ENCODE peak calls at places on chromosomes 1 and 21, in seven cellular contexts. K is Panc1; S is keratinocyte; L is left ventricle myocardium inferior; I is IMR-90; R is CD8-positive, alpha-beta memory T cell; A is cardiac muscle cell. E is an unnamed sample.

GRCh38 chr1:212030936-212031528 is 4.3 kb downstream of the INTS7 start:
- DNase-seq in K (no peak), S (peak; percentile 67), L (no peak), I (peak; percentile 91), R (no peak), A (peak; percentile 83), E (no peak)

GRCh38 chr1:5718716-5719632 is 273.3 kb downstream of the NPHP4 start:
- DNase-seq in K (no peak), S (no peak), L (no peak), I (no peak), R (peak; percentile 17), A (no peak), E (peak; percentile 26)

GRCh38 chr1:55089683-55090082 is 50.3 kb downstream of the PCSK9 start:
- DNase-seq in K (no peak), S (no peak), L (no peak), I (peak; percentile 35), R (no peak), A (no peak), E (no peak)

GRCh38 chr21:46062471-46063211 is 35.3 kb upstream of the COL6A2 start:
- DNase-seq in K (no peak), S (no peak), L (no peak), I (no peak), R (no peak), A (no peak), E (no peak)

GRCh38 chr1:225447001-225447615 is 19.3 kb upstream of the LBR start:
- DNase-seq in K (no peak), S (no peak), L (no peak), I (no peak), R (no peak), A (no peak), E (no peak)

GRCh38 chr1:112625696-112626095 is 6.1 kb downstream of the CAPZA1 start:
- DNase-seq in K (no peak), S (no peak), L (no peak), I (no peak), R (no peak), A (peak; percentile 79), E (no peak)

GRCh38 chr1:64487061-64487460 is 17.1 kb downstream of the CACHD1 start:
- DNase-seq in K (no peak), S (no peak), L (no peak), I (no peak), R (no peak), A (no peak), E (no peak)

GRCh38 chr1:63362073-63362472 is 5.4 kb upstream of the ALG6 start:
- DNase-seq in K (no peak), S (no peak), L (no peak), I (no peak), R (no peak), A (no peak), E (no peak)

DNA sequence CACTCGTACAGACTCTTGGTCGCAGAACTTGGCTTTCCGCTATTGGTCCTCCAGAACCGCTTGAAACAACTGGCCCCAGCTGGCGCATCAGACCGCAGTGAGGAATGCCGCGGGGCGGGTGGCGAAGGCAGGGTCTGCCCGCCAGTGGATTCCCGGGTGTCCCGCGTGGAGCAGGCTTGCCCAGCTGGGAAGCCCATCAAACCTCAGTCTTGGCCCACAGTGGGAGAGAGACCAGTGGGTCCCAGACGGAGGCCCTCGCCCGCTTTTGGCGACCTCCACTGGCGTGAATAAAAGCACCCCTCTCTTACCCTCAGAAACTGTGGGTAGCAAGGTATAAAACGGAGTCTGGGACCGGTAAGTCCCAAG is 3.9 kb upstream of the LHX8 start:
- DNase-seq in K (no peak), S (no peak), L (no peak), I (no peak), R (no peak), A (no peak), E (no peak)
- H3K27me3 ChIP-seq in K (no peaks in the 10 kb centered on the region), S (peaks cover 98% of the 10 kb centered on the region), L (peaks cover 100% of the 10 kb centered on the region), I (peaks cover 77% of the 10 kb centered on the region), R (peaks cover 14% of the 10 kb centered on the region), A (peaks cover 90% of the 10 kb centered on the region), E (peaks cover 18% of the 10 kb centered on the region)

GRCh38 chr1:26109229-26110164 is 2.1 kb upstream of the PDIK1L start:
- DNase-seq in K (no peak), S (no peak), L (no peak), I (no peak), R (no peak), A (no peak), E (no peak)
- H3K36me3 ChIP-seq in K (no peaks in the 10 kb centered on the region), S (peaks cover 6% of the 10 kb centered on the region), L (peaks cover 6% of the 10 kb centered on the region), I (peaks cover 3% of the 10 kb centered on the region), R (peaks cover 7% of the 10 kb centered on the region), A (peaks cover 3% of the 10 kb centered on the region), E (no peaks in the 10 kb centered on the region)

GRCh38 chr1:21567241-21568005 is 58.2 kb downstream of the ALPL start:
- DNase-seq in K (no peak), S (no peak), L (no peak), I (peak; percentile 92), R (no peak), A (peak; percentile 72), E (no peak)

GRCh38 chr1:21570528-21570875 is 61.3 kb downstream of the ALPL start:
- DNase-seq in K (no peak), S (no peak), L (no peak), I (no peak), R (no peak), A (no peak), E (no peak)

GRCh38 chr1:21568006-21568746 is 59.0 kb downstream of the ALPL start:
- DNase-seq in K (no peak), S (no peak), L (no peak), I (peak; percentile 44), R (no peak), A (peak; percentile 48), E (no peak)

GRCh38 chr1:21569820-21570527 is 60.8 kb downstream of the ALPL start:
- DNase-seq in K (no peak), S (no peak), L (no peak), I (no peak), R (no peak), A (no peak), E (no peak)

GRCh38 chr1:21568809-21569385 is 59.7 kb downstream of the ALPL start:
- DNase-seq in K (no peak), S (no peak), L (no peak), I (no peak), R (no peak), A (peak; percentile 52), E (no peak)
- H3K27me3 ChIP-seq in K (no peaks in the 10 kb centered on the region), S (peaks cover 9% of the 10 kb centered on the region), L (no peaks in the 10 kb centered on the region), I (no peaks in the 10 kb centered on the region), R (no peaks in the 10 kb centered on the region), A (no peaks in the 10 kb centered on the region), E (no peaks in the 10 kb centered on the region)

DNA sequence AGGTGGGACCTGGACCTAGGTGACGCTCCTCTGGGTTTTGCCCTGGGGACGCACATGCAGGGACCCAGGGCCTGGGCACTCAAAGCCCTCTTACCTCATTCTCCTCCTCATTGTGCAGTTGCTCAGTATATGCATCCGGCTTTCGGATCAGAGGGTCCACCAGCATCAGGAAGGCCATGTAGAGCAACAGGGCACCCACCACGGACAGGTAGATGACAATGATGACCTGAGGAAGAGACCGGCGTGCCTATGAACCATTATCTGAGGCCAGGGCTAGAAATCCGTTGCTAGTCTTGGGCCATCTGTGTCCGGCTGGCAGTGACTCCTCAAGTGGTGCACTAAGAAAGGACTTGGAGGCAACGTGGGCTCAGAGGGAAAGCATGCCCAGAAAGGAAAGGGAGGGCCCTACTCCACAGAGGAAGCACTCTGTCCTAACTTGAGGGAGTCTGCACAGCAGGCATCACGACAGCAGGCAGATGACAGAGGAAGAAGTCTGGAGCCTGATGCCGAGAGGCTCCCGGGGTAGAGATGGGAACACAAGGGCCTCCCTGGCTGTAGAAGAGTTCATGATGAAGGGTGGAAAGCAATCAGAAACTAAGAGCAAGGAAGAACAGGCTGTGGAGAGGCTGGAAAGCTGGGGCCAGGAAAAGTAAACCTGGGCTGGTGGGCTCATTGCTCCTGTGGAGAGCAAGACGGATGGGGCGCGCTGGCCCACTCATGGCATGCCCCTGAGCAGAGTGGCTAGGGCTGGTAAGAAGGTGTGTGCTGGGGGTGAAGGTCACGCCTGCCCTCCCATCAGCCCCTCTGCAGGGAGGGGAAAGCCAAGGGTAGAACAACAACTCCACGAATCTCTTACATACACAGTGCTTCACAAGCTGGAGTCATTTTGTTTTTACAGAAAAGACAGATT is 10.3 kb downstream of the TMEM9 start:
- DNase-seq in K (no peak), S (no peak), L (no peak), I (no peak), R (peak; percentile 38), A (no peak), E (no peak)
- H3K36me3 ChIP-seq in K (peaks cover 3% of the 10 kb centered on the region), S (peaks cover 23% of the 10 kb centered on the region), L (peaks cover 78% of the 10 kb centered on the region), I (peaks cover 80% of the 10 kb centered on the region), R (peaks cover 17% of the 10 kb centered on the region), A (peaks cover 50% of the 10 kb centered on the region), E (peaks cover 16% of the 10 kb centered on the region)

GRCh38 chr1:159200759-159201158 is 3.9 kb upstream of the ACKR1 start:
- DNase-seq in K (no peak), S (no peak), L (no peak), I (no peak), R (no peak), A (no peak), E (no peak)
- H3K27me3 ChIP-seq in K (peaks cover 2% of the 10 kb centered on the region), S (peaks cover 27% of the 10 kb centered on the region), L (peaks cover 95% of the 10 kb centered on the region), I (no peaks in the 10 kb centered on the region), R (no peaks in the 10 kb centered on the region), A (no peaks in the 10 kb centered on the region), E (no peaks in the 10 kb centered on the region)

GRCh38 chr1:108758782-108759181 is 12.3 kb downstream of the STXBP3 start:
- DNase-seq in K (no peak), S (no peak), L (no peak), I (no peak), R (no peak), A (no peak), E (no peak)
- H3K36me3 ChIP-seq in K (peaks cover 26% of the 10 kb centered on the region), S (peaks cover 7% of the 10 kb centered on the region), L (peaks cover 67% of the 10 kb centered on the region), I (peaks cover 23% of the 10 kb centered on the region), R (peaks cover 18% of the 10 kb centered on the region), A (peaks cover 41% of the 10 kb centered on the region), E (peaks cover 2% of the 10 kb centered on the region)